ENCODE peak calls at places on chromosomes 1 and 21, in eight cellular contexts. Z is uterus, D is fibroblast of lung, R is suprapubic skin, G is HCT116, U is adipocyte, Q is heart left ventricle, L is left lung. K is an unnamed sample. For H3K4me1, the result is how much of the 10 kb centered on the place peaks cover.

GRCh38 chr1:25182629-25183028 is 49.7 kb downstream of the SYF2 start:
- DNase-seq in Z (no peak), D (peak), R (peak), G (no peak), U (peak), Q (no peak), L (no peak), K (no peak)

GRCh38 chr1:168752171-168752570 is 23.2 kb upstream of the DPT start:
- DNase-seq in Z (no peak), D (peak), R (no peak), G (no peak), U (no peak), Q (no peak), L (no peak), K (no peak)

GRCh38 chr1:99481391-99481996 is 164.4 kb upstream of the PALMD start:
- DNase-seq in Z (peak), D (peak), R (no peak), G (peak), U (peak), Q (peak), L (no peak), K (peak)

GRCh38 chr1:192977089-192977706 is 82.0 kb downstream of the UCHL5 start:
- DNase-seq in Z (no peak), D (no peak), R (no peak), G (no peak), U (no peak), Q (no peak), L (no peak), K (no peak)

GRCh38 chr1:7015022-7015421 is 229.8 kb downstream of the CAMTA1 start:
- DNase-seq in Z (no peak), D (no peak), R (no peak), G (no peak), U (no peak), Q (no peak), L (no peak), K (no peak)

GRCh38 chr1:180154003-180154324 is 705 bp upstream of the QSOX1 start:
- DNase-seq in Z (no peak), D (no peak), R (no peak), G (no peak), U (no peak), Q (no peak), L (no peak), K (no peak)

GRCh38 chr21:17513214-17514123 is 626 bp downstream of the CXADR start:
- DNase-seq in Z (peak), D (peak), R (no peak), G (no peak), U (peak), Q (peak), L (peak), K (peak)

GRCh38 chr1:188122646-188123045 is 1293.9 kb downstream of the PLA2G4A start:
- DNase-seq in Z (no peak), D (no peak), R (no peak), G (no peak), U (no peak), Q (no peak), L (no peak), K (no peak)

GRCh38 chr1:172167801-172168596 is 252.5 kb upstream of the C1orf105 start:
- DNase-seq in Z (no peak), D (peak), R (no peak), G (no peak), U (peak), Q (no peak), L (no peak), K (no peak)

GRCh38 chr1:15956150-15956549 is 19.8 kb downstream of the ZBTB17 start:
- DNase-seq in Z (no peak), D (peak), R (no peak), G (no peak), U (peak), Q (no peak), L (no peak), K (no peak)

GRCh38 chr1:173920868-173921267 is 3.7 kb upstream of the SERPINC1 start:
- DNase-seq in Z (no peak), D (no peak), R (no peak), G (no peak), U (no peak), Q (no peak), L (no peak), K (no peak)

GRCh38 chr1:96688737-96689136 is 32.8 kb upstream of the PTBP2 start:
- DNase-seq in Z (no peak), D (no peak), R (no peak), G (no peak), U (no peak), Q (no peak), L (no peak), K (no peak)

GRCh38 chr1:24961961-24962861 is 32.1 kb upstream of the RUNX3 start:
- DNase-seq in Z (no peak), D (no peak), R (no peak), G (no peak), U (no peak), Q (no peak), L (no peak), K (no peak)

GRCh38 chr1:55584521-55585401 is 369.6 kb upstream of the USP24 start:
- DNase-seq in Z (no peak), D (peak), R (no peak), G (no peak), U (peak), Q (no peak), L (no peak), K (no peak)

GRCh38 chr1:29156543-29157268 is 25.0 kb downstream of the SRSF4 start:
- DNase-seq in Z (no peak), D (peak), R (no peak), G (no peak), U (no peak), Q (no peak), L (no peak), K (no peak)

GRCh38 chr1:220689696-220690095 is 467 bp upstream of the C1orf115 start:
- DNase-seq in Z (no peak), D (no peak), R (no peak), G (no peak), U (no peak), Q (no peak), L (no peak), K (no peak)

GRCh38 chr1:154422521-154422920 is 17.4 kb downstream of the IL6R start:
- DNase-seq in Z (no peak), D (no peak), R (no peak), G (no peak), U (no peak), Q (no peak), L (no peak), K (no peak)

GRCh38 chr1:183989078-183989577 is 48.4 kb downstream of the COLGALT2 start:
- DNase-seq in Z (no peak), D (peak), R (no peak), G (no peak), U (peak), Q (peak), L (no peak), K (no peak)

GRCh38 chr1:153533689-153534201 is 2.0 kb downstream of the S100A6 start:
- DNase-seq in Z (peak), D (peak), R (no peak), G (peak), U (peak), Q (peak), L (peak), K (no peak)

GRCh38 chr21:45670731-45671130 is 27.2 kb downstream of the PCBP3 start:
- DNase-seq in Z (no peak), D (no peak), R (no peak), G (no peak), U (no peak), Q (no peak), L (no peak), K (no peak)

GRCh38 chr21:42674351-42674940 is 21.0 kb downstream of the PDE9A start:
- DNase-seq in Z (peak), D (no peak), R (no peak), G (no peak), U (no peak), Q (peak), L (no peak), K (no peak)

GRCh38 chr21:42671778-42672593 is 18.6 kb downstream of the PDE9A start:
- DNase-seq in Z (no peak), D (peak), R (no peak), G (no peak), U (no peak), Q (no peak), L (no peak), K (no peak)

GRCh38 chr21:42675403-42675802 is 22.0 kb downstream of the PDE9A start:
- DNase-seq in Z (no peak), D (no peak), R (no peak), G (no peak), U (no peak), Q (no peak), L (no peak), K (no peak)

GRCh38 chr21:42672699-42673458 is 19.5 kb downstream of the PDE9A start:
- DNase-seq in Z (no peak), D (peak), R (no peak), G (no peak), U (peak), Q (no peak), L (no peak), K (no peak)

DNA sequence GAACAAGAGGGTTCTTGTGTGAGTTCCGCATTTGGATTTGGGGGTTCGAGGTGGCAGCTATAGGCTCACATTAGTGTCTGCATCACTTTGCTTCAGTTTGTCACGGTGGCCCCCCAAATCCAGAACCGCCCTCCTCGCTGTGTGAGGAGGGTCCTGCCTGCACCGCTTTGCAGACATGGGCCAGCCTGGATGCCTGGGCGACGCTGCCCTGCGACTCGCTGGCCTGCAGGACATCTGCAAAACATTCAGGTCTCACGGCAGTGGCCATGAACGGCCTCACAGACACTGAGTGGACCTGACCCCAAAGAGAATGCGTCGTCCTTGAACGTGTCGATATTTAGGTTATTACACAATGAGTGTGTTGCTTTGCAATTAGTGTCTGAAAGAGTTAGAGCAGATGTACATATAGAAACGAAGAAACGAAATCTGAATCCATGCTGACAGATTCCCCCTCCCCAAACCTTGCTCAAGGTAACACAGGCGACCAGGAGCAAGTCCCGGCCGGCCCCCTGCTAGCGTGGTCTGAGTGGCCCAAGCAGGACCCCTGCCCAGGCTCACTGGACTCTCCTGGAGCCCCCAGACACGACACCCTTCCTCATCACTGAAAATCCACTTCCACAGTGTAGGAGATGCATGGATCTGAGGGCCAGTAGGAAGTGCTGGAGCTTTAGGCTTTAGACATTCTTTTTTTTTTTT is 20.4 kb downstream of the PDE9A start:
- DNase-seq in Z (no peak), D (no peak), R (no peak), G (no peak), U (no peak), Q (no peak), L (no peak), K (no peak)
- H3K4me1 ChIP-seq in Z (under half), D (under half), R (under half), G (under half), U (under half), Q (under half), L (under half), K (under half)

GRCh38 chr1:151825204-151825603 is 6.4 kb downstream of the RORC start:
- DNase-seq in Z (no peak), D (no peak), R (no peak), G (no peak), U (no peak), Q (no peak), L (no peak), K (no peak)
- H3K4me1 ChIP-seq in Z (under half), D (under half), R (under half), G (under half), U (under half), Q (under half), L (under half), K (half or more)

DNA sequence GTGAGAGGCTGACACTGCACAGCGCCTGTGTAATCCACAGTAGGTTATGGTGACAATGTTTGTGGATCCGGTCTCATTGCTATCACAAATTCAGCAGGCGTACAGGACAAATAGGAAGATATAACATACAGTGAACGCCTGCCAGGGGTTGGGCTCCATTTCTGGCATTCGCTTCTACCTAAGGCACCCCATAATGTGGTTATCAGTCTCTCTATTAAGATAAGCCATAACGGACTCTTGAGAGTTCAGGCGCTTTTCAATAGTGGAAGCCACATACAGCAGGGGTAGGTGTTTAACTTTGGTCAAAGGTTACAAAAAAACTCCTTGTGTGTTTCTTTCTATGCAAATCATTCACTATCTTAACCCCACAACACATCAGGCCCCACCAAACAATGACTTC is 72.8 kb downstream of the SIPA1L2 start:
- DNase-seq in Z (no peak), D (no peak), R (no peak), G (no peak), U (no peak), Q (no peak), L (no peak), K (no peak)
- H3K4me1 ChIP-seq in Z (under half), D (under half), R (under half), G (under half), U (under half), Q (half or more), L (under half), K (under half)

DNA sequence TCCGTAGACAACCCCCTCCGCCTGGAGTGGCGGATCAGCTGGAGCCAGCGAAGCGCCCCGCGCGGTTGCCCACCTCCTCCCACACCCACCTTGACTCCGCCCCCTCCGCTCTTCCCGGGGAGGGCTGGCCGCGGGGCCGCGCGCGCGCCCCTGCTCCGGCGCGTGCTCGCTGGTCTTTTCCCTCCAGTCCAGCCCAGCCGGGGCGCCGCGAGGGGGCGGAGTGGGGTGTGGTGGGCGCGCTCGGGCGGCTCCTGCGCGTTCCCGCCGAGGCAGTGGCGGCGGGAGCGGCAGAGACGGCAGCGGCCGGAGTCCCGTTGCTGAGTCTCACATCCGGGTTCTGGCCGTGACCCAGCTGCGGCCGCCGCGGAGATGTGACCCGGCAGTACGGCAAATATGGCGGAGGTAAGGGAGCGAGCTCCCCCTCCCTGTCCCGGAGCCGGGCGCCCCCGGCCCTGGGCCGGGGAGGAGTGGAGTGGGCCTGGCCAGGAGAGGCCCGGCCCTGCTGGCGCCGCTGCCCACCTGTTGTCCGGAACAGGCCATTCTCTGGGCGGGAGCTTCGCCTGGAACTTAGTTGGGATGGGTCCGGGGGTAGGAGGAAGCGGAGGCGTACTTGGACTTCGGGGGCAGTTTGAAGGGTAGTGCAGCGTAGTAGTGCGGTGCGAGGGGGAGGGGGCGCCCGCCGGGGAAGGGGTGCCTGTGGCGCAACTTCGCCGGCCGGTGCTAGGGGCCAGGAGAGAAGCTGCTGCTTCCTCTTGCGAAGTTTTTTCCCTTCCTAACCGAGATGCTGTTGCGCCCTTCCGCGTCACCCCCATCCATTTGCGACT is 5.4 kb downstream of the MIER1 start:
- DNase-seq in Z (peak), D (peak), R (peak), G (peak), U (peak), Q (peak), L (peak), K (peak)
- H3K4me1 ChIP-seq in Z (under half), D (under half), R (half or more), G (under half), U (under half), Q (half or more), L (half or more), K (half or more)

GRCh38 chr1:64960731-64961130 is 5.6 kb downstream of the JAK1 start:
- DNase-seq in Z (no peak), D (no peak), R (no peak), G (no peak), U (no peak), Q (no peak), L (no peak), K (no peak)
- H3K4me1 ChIP-seq in Z (under half), D (under half), R (half or more), G (under half), U (under half), Q (half or more), L (half or more), K (half or more)